ENCODE peak calls at places on chromosome 7, in four cellular contexts. Y is PC-3, N is MM.1S, D is GM23338. X is an unnamed sample.

GRCh38 chr7:155741805-155742204 is 70.5 kb downstream of the SHH start:
- DNase-seq in Y (no peak), D (no peak), N (peak; percentile 98), X (no peak)

GRCh38 chr7:6161463-6162330 is 110.7 kb downstream of the CYTH3 start:
- DNase-seq in Y (no peak), N (peak; percentile 95), D (no peak), X (no peak)

GRCh38 chr7:64619705-64620104 is 46.2 kb upstream of the ZNF107 start:
- DNase-seq in D (peak; percentile 9), Y (no peak), N (no peak), X (no peak)

GRCh38 chr7:18573410-18574234 is 78.1 kb downstream of the HDAC9 start:
- DNase-seq in D (no peak), Y (no peak), N (no peak), X (no peak)

GRCh38 chr7:107742678-107743566 is 1.0 kb upstream of the CBLL1 start:
- DNase-seq in Y (no peak), D (peak; percentile 91), N (no peak), X (peak; percentile 23)

GRCh38 chr7:12199363-12199762 is 11.7 kb upstream of the TMEM106B start:
- DNase-seq in D (peak; percentile 75), N (no peak), Y (peak; percentile 57), X (peak; percentile 41)

GRCh38 chr7:3042301-3042700 is 1.4 kb downstream of the CARD11 start:
- DNase-seq in N (no peak), Y (no peak), D (no peak), X (no peak)

GRCh38 chr7:85130702-85131101 is 56.2 kb downstream of the SEMA3D start:
- DNase-seq in N (no peak), Y (no peak), D (no peak), X (no peak)

GRCh38 chr7:2670720-2671391 is 17.1 kb upstream of the AMZ1 start:
- DNase-seq in D (peak; percentile 94), Y (peak; percentile 69), N (peak; percentile 58), X (peak; percentile 87)

GRCh38 chr7:101165958-101166602 is 711 bp upstream of the VGF start:
- DNase-seq in D (peak; percentile 75), Y (no peak), N (no peak), X (no peak)

GRCh38 chr7:18939771-18940576 is 177.5 kb downstream of the TWIST1 start:
- DNase-seq in N (no peak), D (peak; percentile 7), Y (no peak), X (no peak)

GRCh38 chr7:101995121-101995520 is 177.7 kb downstream of the CUX1 start:
- DNase-seq in N (peak; percentile 66), D (no peak), Y (no peak), X (no peak)

GRCh38 chr7:24701232-24701898 is 55.9 kb downstream of the GSDME start:
- DNase-seq in D (no peak), N (no peak), Y (peak; percentile 95), X (peak; percentile 37)

GRCh38 chr7:69434350-69434749 is 163.9 kb upstream of the AUTS2 start:
- DNase-seq in D (no peak), Y (no peak), N (no peak), X (no peak)

GRCh38 chr7:36670585-36671431 is 53.5 kb downstream of the AOAH start:
- DNase-seq in D (peak; percentile 83), N (peak; percentile 72), Y (peak; percentile 82), X (peak; percentile 76)

GRCh38 chr7:144407266-144407931 is 3.9 kb upstream of the NOBOX start:
- DNase-seq in N (no peak), Y (peak; percentile 21), D (peak; percentile 38), X (no peak)

GRCh38 chr7:151798851-151799428 is 78.0 kb downstream of the PRKAG2 start:
- DNase-seq in N (no peak), Y (no peak), D (no peak), X (no peak)

GRCh38 chr7:121041516-121042148 is 53.1 kb downstream of the CPED1 start:
- DNase-seq in N (no peak), Y (peak; percentile 49), D (no peak), X (no peak)

GRCh38 chr7:69890081-69890369 is 291.8 kb downstream of the AUTS2 start:
- DNase-seq in D (no peak), N (peak; percentile 21), Y (no peak), X (no peak)

GRCh38 chr7:5595545-5596045 is 172.0 kb upstream of the TNRC18 start:
- DNase-seq in D (no peak), N (no peak), Y (peak; percentile 49), X (peak; percentile 39)

GRCh38 chr7:141128506-141128905 is 54.6 kb downstream of the TMEM178B start:
- DNase-seq in Y (no peak), N (no peak), D (no peak), X (no peak)

GRCh38 chr7:88146611-88147010 is 73.2 kb downstream of the SRI start:
- DNase-seq in Y (no peak), N (no peak), D (no peak), X (peak; percentile 19)
- H2AFZ ChIP-seq in Y (no peak overlapping the region), N (no peak overlapping the region), D (no peak overlapping the region), X (no peak overlapping the region)

DNA sequence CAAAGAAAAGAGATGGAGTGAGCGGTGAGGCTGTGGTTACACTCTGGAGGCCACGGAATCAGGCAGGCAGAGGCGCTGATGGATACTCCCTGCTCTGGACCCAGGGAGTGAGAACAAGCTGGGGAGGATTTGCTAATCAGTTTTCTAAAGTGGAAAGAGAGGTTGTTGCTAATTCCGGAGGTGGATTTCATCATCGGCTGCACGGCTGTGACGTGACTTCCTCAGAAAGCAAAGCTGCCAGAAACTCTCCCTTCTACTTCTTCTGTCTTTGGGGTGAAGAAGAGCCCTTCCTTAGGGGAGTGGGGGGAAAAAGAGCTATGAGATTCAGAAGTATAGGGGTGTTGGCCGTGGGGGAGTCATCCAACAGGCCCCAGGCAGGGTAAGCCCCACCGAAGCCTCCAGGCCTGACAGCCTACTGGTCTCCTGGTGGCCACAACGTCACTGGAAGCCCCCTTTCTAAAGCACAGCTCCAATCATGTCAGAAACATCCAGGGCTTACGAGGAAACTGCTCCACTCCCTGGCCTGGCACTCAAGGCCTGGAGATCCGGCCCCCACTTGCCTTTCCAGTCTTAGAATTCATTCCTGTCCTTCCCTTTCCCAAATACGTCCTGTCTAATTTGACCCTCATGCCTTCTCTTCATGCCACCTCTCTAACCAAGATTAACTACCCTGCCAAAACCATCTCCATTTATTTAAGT is 114.5 kb downstream of the HIP1 start:
- DNase-seq in N (no peak), D (no peak), Y (no peak), X (peak; percentile 61)
- H3K27ac ChIP-seq in N (no peak overlapping the region), D (peak overlapping the region; percentile 74), Y (no peak overlapping the region), X (peak overlapping the region; percentile 84)

GRCh38 chr7:30053068-30053467 is 24.9 kb downstream of the PLEKHA8 start:
- DNase-seq in D (no peak), Y (no peak), N (no peak), X (no peak)

GRCh38 chr7:30062587-30062986 is 34.4 kb downstream of the PLEKHA8 start:
- DNase-seq in D (peak; percentile 51), N (peak; percentile 30), Y (peak; percentile 42), X (peak; percentile 49)

GRCh38 chr7:30057741-30058140 is 29.5 kb downstream of the PLEKHA8 start:
- DNase-seq in D (no peak), Y (peak; percentile 63), N (no peak), X (no peak)
- TF ChIP-seq EZH2phosphoT487 in D (no peak), Y (no peak), N (no peak), X (no peak)

GRCh38 chr7:130667593-130668257 is 823 bp downstream of the COPG2 start:
- DNase-seq in N (peak; percentile 12), D (peak; percentile 31), Y (no peak), X (peak; percentile 18)

GRCh38 chr7:130673066-130673465 is 4.5 kb upstream of the COPG2 start:
- DNase-seq in D (no peak), N (no peak), Y (no peak), X (no peak)

GRCh38 chr7:130668258-130669050 is at the start of gene COPG2:
- DNase-seq in Y (peak; percentile 82), N (peak; percentile 93), D (peak; percentile 96), X (peak; percentile 95)

GRCh38 chr7:130672146-130672545 is 3.6 kb upstream of the COPG2 start:
- DNase-seq in N (no peak), Y (no peak), D (no peak), X (no peak)

GRCh38 chr7:130669051-130669700 is 628 bp upstream of the COPG2 start:
- DNase-seq in N (no peak), Y (no peak), D (no peak), X (no peak)
- H2AFZ ChIP-seq in N (peak overlapping the region; percentile 99), Y (peak overlapping the region; percentile 91), D (peak overlapping the region; percentile 96), X (peak overlapping the region; percentile 97)

X was measured in hepatocyte.